ENCODE peak calls at places on chromosome 16, in ten cellular contexts. E is left lung; O is AG04450; P is HL-60; F is IMR-90; K is upper lobe of right lung; G is SK-N-SH; I is right atrium auricular region; H is CD8-positive, alpha-beta T cell; U is breast epithelium. R is an unnamed sample.

GRCh38 chr16:54164789-54165173 is 121.8 kb downstream of the IRX3 start:
- DNase-seq in H (no peak), U (no peak), F (no peak), K (no peak), G (no peak), P (no peak), I (no peak), E (no peak), O (no peak), R (no peak)

GRCh38 chr16:3954411-3954921 is 74.0 kb upstream of the CREBBP start:
- DNase-seq in P (no peak), E (no peak), G (no peak), H (no peak), K (peak), O (no peak), F (peak), I (no peak), U (no peak), R (peak)

GRCh38 chr16:68737730-68738590 is 868 bp downstream of the CDH1 start:
- DNase-seq in I (no peak), U (peak), G (peak), K (peak), H (no peak), F (no peak), E (peak), P (no peak), O (no peak), R (no peak)

GRCh38 chr16:86834451-86835035 is 256.2 kb downstream of the FOXL1 start:
- DNase-seq in H (no peak), F (peak), U (no peak), G (no peak), E (no peak), K (no peak), P (no peak), O (peak), I (no peak), R (no peak)

GRCh38 chr16:9159839-9160550 is 68.6 kb downstream of the HAPSTR1 start:
- DNase-seq in I (no peak), G (peak), F (peak), E (peak), K (peak), U (peak), P (no peak), O (peak), H (no peak), R (no peak)

GRCh38 chr16:60682219-60682618 is 1354.0 kb downstream of the CDH8 start:
- DNase-seq in E (no peak), F (no peak), P (no peak), I (no peak), K (no peak), G (no peak), H (no peak), O (no peak), U (no peak), R (no peak)

GRCh38 chr16:89744813-89745212 is 23.5 kb downstream of the ZNF276 start:
- DNase-seq in P (no peak), I (no peak), H (no peak), E (peak), F (no peak), U (no peak), O (no peak), K (no peak), G (no peak), R (no peak)

GRCh38 chr16:89841275-89841674 is 13.0 kb downstream of the SPIRE2 start:
- DNase-seq in G (peak), O (no peak), E (no peak), F (no peak), U (no peak), P (no peak), K (no peak), H (peak), I (no peak), R (no peak)

GRCh38 chr16:69411064-69411985 is 13.1 kb upstream of the CYB5B start:
- DNase-seq in P (no peak), I (no peak), F (no peak), O (no peak), K (no peak), U (no peak), E (no peak), H (no peak), G (no peak), R (no peak)

GRCh38 chr16:85554114-85554790 is 58.9 kb upstream of the GSE1 start:
- DNase-seq in O (no peak), K (peak), I (peak), E (peak), H (peak), U (no peak), F (peak), P (peak), G (peak), R (peak)

GRCh38 chr16:8928467-8928957 is 35.2 kb downstream of the USP7 start:
- DNase-seq in E (no peak), I (no peak), H (no peak), P (no peak), K (no peak), G (no peak), F (peak), O (peak), U (no peak), R (no peak)

GRCh38 chr16:84369938-84370627 is 1.7 kb downstream of the ATP2C2 start:
- DNase-seq in O (no peak), I (no peak), G (no peak), E (no peak), K (no peak), F (no peak), H (no peak), P (no peak), U (no peak), R (no peak)

GRCh38 chr16:69906838-69907301 is 44.3 kb upstream of the CLEC18A start:
- DNase-seq in I (no peak), O (peak), U (no peak), P (no peak), G (no peak), K (no peak), F (peak), H (no peak), E (no peak), R (no peak)

GRCh38 chr16:73797115-73797514 is 499.5 kb upstream of the PSMD7 start:
- DNase-seq in G (no peak), O (no peak), P (no peak), E (no peak), U (no peak), I (no peak), F (no peak), H (no peak), K (no peak), R (no peak)

GRCh38 chr16:4093495-4094137 is 22.6 kb downstream of the ADCY9 start:
- DNase-seq in K (peak), G (no peak), E (no peak), F (peak), O (no peak), H (no peak), P (no peak), U (no peak), I (no peak), R (peak)

GRCh38 chr16:90061437-90061836 is 15.7 kb downstream of the PRDM7 start:
- DNase-seq in K (no peak), E (no peak), G (no peak), H (no peak), F (peak), O (no peak), P (no peak), I (no peak), U (no peak), R (no peak)

GRCh38 chr16:55976815-55977214 is 101.6 kb upstream of the CES5A start:
- DNase-seq in I (no peak), E (no peak), F (no peak), O (no peak), P (no peak), K (no peak), G (no peak), H (no peak), U (no peak), R (no peak)

GRCh38 chr16:56513972-56514371 is 5.9 kb downstream of the BBS2 start:
- DNase-seq in U (no peak), P (peak), O (peak), I (no peak), E (no peak), F (peak), K (no peak), H (peak), G (peak), R (no peak)

GRCh38 chr16:76389126-76389525 is 111.9 kb downstream of the CNTNAP4 start:
- DNase-seq in O (no peak), G (no peak), E (no peak), H (no peak), P (no peak), K (no peak), U (no peak), I (no peak), F (no peak), R (no peak)

GRCh38 chr16:79707867-79708266 is 107.3 kb upstream of the MAF start:
- DNase-seq in P (no peak), O (no peak), U (no peak), K (no peak), I (peak), E (no peak), F (no peak), H (no peak), G (no peak), R (peak)

GRCh38 chr16:68072038-68072695 is 13.0 kb upstream of the NFATC3 start:
- DNase-seq in O (no peak), I (no peak), E (no peak), F (peak), H (no peak), G (no peak), K (no peak), P (no peak), U (no peak), R (no peak)

GRCh38 chr16:10250137-10250850 is 68.1 kb upstream of the GRIN2A start:
- DNase-seq in I (no peak), E (no peak), O (no peak), K (no peak), P (no peak), H (no peak), U (no peak), G (no peak), F (no peak), R (no peak)

GRCh38 chr16:74726056-74726455 is 25.4 kb upstream of the MLKL start:
- DNase-seq in U (no peak), O (no peak), E (no peak), H (no peak), G (no peak), I (no peak), F (no peak), K (no peak), P (no peak), R (no peak)

GRCh38 chr16:64589836-64590235 is 532.0 kb downstream of the CDH11 start:
- DNase-seq in H (no peak), K (no peak), O (peak), F (peak), E (no peak), G (no peak), P (no peak), U (no peak), I (no peak), R (no peak)

GRCh38 chr16:4052096-4052495 is 64.1 kb downstream of the ADCY9 start:
- DNase-seq in O (no peak), H (no peak), G (no peak), F (no peak), K (no peak), U (no peak), P (no peak), E (no peak), I (peak), R (no peak)

GRCh38 chr16:72877374-72878028 is 170.4 kb downstream of the ZFHX3 start:
- DNase-seq in O (no peak), K (no peak), P (no peak), G (no peak), F (peak), I (no peak), E (no peak), U (no peak), H (no peak), R (no peak)

GRCh38 chr16:87956771-87957279 is 5.6 kb downstream of the BANP start:
- DNase-seq in O (no peak), E (no peak), K (no peak), G (no peak), P (no peak), H (no peak), I (no peak), F (peak), U (no peak), R (no peak)
- TF ChIP-seq CTCF in O (peak), E (no peak), K (no peak), G (peak), P (no peak), H (peak), I (no peak), F (peak), U (no peak), R (no peak)

DNA sequence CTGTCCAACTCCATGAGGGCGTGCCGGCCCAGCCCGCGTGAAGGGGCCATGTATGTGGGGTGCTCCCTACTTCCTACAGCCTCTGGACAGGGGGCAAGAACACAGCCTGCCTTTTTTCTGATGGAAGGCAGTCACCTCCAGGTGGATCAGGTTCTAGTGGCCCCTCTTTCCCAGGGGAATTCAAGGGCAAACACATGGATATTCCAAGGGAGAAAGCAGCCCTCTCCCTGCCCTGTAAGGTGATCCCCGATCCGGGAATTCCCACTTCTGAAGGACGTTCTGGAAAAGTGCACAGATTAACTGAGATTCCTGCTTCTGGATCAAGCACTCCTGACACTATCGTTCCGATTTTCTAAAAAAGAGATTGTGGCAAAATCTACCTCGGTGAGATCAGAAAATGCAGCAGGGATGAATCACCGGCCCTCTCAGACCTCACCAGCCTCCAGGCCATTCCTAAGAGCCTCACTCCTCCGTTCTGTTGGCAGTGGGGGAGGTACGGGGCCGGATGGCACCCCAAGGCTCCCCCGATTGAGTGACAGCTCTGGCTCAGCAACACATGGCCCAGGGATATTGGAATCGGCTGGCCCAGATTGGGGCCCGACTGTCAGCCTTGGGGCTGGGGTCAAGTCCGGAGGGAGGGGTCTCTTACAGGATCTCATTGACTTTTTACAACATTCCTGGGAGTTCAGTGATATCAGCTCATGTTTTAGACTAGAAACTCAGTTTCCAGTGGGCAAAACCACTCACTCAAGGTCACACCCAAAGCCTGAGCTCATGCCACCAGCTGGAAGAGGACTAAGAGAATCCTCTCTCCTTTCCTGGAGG is 12.3 kb downstream of the STX1B start:
- DNase-seq in U (no peak), K (no peak), F (peak), H (no peak), O (peak), I (no peak), P (no peak), E (no peak), G (no peak), R (peak)
- H3K27ac ChIP-seq in U (peak), K (no peak), F (peak), H (no peak), O (peak), I (peak), P (no peak), E (no peak), G (peak), R (peak)

GRCh38 chr16:30372725-30373124 is 1.9 kb upstream of the MYL11 start:
- DNase-seq in G (no peak), E (no peak), P (no peak), U (no peak), K (peak), H (no peak), O (no peak), I (no peak), F (no peak), R (no peak)
- H3K4me3 ChIP-seq in G (no peak), E (no peak), P (no peak), U (no peak), K (no peak), H (no peak), O (no peak), I (no peak), F (no peak), R (no peak)

GRCh38 chr16:1932050-1933028 is 10.7 kb downstream of the MSRB1 start:
- DNase-seq in U (no peak), O (no peak), E (no peak), I (no peak), F (no peak), P (no peak), G (no peak), K (no peak), H (no peak), R (no peak)
- TF ChIP-seq CTCF in U (no peak), O (no peak), E (no peak), I (no peak), F (peak), P (no peak), G (no peak), K (no peak), H (no peak), R (no peak)

GRCh38 chr16:58034128-58034685 is 8.7 kb downstream of the MMP15 start:
- DNase-seq in P (no peak), U (no peak), K (peak), G (peak), E (no peak), H (no peak), F (no peak), O (no peak), I (no peak), R (no peak)
- H3K27ac ChIP-seq in P (no peak), U (no peak), K (no peak), G (no peak), E (no peak), H (no peak), F (no peak), O (no peak), I (peak), R (no peak)

GRCh38 chr16:12901204-12901596 is 198 bp upstream of the SHISA9 start:
- DNase-seq in I (no peak), P (no peak), H (no peak), K (no peak), O (no peak), G (peak), E (no peak), F (no peak), U (no peak), R (no peak)
- H3K4me3 ChIP-seq in I (no peak), P (no peak), H (no peak), K (no peak), O (no peak), G (no peak), E (no peak), F (no peak), U (peak), R (peak)

DNA sequence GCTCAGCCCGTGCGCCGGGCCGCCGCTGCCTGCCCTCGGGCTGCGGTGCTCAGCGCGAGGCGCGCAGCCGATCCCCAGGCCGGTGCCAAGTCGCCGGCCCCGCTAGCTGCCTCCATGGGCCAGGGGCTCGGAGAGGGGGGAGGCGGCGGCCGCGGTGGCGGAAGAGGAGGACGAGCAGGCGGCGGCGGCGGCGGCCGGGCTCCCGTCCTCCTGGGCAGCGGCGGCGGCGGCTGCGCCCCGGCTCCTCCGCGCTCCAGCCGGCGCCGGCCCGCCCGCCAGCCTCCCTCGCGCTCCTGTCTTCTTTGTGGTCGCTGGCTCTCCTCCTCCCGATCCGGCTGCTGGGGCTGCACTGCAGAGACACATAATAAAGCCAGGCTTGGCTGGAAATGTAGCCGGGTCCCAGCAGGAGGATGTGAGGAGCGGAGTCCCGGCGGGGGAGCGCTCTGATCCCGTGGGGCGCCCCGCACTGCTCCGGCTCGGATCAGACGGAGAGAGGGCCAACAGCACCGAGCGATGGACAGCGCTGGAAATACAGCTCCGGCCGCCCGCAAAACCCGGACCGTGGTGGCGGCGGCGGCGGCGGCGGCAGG is 924 bp upstream of the ZNF423 start:
- DNase-seq in P (no peak), F (peak), H (no peak), E (peak), O (peak), G (peak), U (peak), K (peak), I (peak), R (peak)
- TF ChIP-seq CTCF in P (no peak), F (peak), H (no peak), E (no peak), O (peak), G (peak), U (no peak), K (no peak), I (no peak), R (peak)